ENCODE peak calls at places on chromosomes 6 and 20, in eight cellular contexts. J, F, R, U, Z, K, X and P are unnamed samples.

GRCh38 chr20:57737349-57737748 is 27.5 kb upstream of the PMEPA1 start:
- DNase-seq in X (no peak), Z (no peak), F (no peak), J (no peak), K (no peak), R (no peak), U (no peak), P (no peak)

GRCh38 chr6:136784910-136785746 is 7.1 kb downstream of the MAP3K5 start:
- DNase-seq in Z (no peak), X (no peak), K (no peak), R (no peak), J (no peak), U (peak), F (no peak), P (no peak)

GRCh38 chr20:47785321-47785899 is at the start of gene SULF2:
- DNase-seq in R (peak), F (no peak), U (peak), J (no peak), Z (peak), K (no peak), X (no peak), P (no peak)

GRCh38 chr6:13009465-13009864 is 292.9 kb downstream of the PHACTR1 start:
- DNase-seq in K (no peak), R (no peak), J (no peak), X (no peak), F (no peak), Z (no peak), U (no peak), P (no peak)

GRCh38 chr6:14549319-14549770 is 431.8 kb downstream of the CD83 start:
- DNase-seq in R (no peak), U (no peak), F (no peak), Z (peak), J (no peak), X (no peak), K (no peak), P (no peak)

GRCh38 chr6:32940656-32941411 is at the start of gene HLA-DMB:
- DNase-seq in X (peak), K (peak), J (peak), U (no peak), Z (peak), F (peak), R (peak), P (no peak)

GRCh38 chr6:107784669-107785068 is 39.4 kb downstream of the SCML4 start:
- DNase-seq in Z (no peak), X (no peak), R (no peak), J (peak), K (no peak), U (no peak), F (no peak), P (no peak)

GRCh38 chr6:38169826-38170526 is 350.4 kb downstream of the ZFAND3 start:
- DNase-seq in Z (peak), K (no peak), J (no peak), U (no peak), R (no peak), F (no peak), X (peak), P (no peak)

GRCh38 chr6:73152998-73153757 is 72.1 kb downstream of the KHDC1L start:
- DNase-seq in K (no peak), R (peak), J (no peak), U (no peak), F (no peak), Z (no peak), X (no peak), P (no peak)

GRCh38 chr6:48206091-48206490 is 95.1 kb upstream of the PTCHD4 start:
- DNase-seq in J (no peak), U (no peak), R (no peak), Z (no peak), K (no peak), X (no peak), F (no peak), P (no peak)

GRCh38 chr6:10138917-10139316 is 276.0 kb downstream of the TFAP2A start:
- DNase-seq in X (no peak), K (no peak), U (no peak), F (no peak), R (peak), J (no peak), Z (no peak), P (no peak)

GRCh38 chr20:58747400-58747672 is 54.7 kb downstream of the NPEPL1 start:
- DNase-seq in U (no peak), K (no peak), R (no peak), F (no peak), J (no peak), X (no peak), Z (no peak), P (no peak)

GRCh38 chr20:61531553-61532345 is 279.7 kb downstream of the CDH4 start:
- DNase-seq in J (no peak), K (no peak), X (peak), R (peak), F (no peak), U (no peak), Z (no peak), P (no peak)

GRCh38 chr6:112163295-112164257 is 76.2 kb downstream of the FAM229B start:
- DNase-seq in R (peak), F (no peak), K (peak), X (peak), U (peak), Z (peak), J (peak), P (no peak)

GRCh38 chr6:38776515-38776914 is 61.4 kb downstream of the DNAH8 start:
- DNase-seq in J (no peak), F (no peak), Z (no peak), X (no peak), K (no peak), R (peak), U (no peak), P (no peak)

GRCh38 chr20:9458075-9458818 is 56.1 kb upstream of the LAMP5 start:
- DNase-seq in J (no peak), R (peak), X (peak), U (no peak), F (peak), Z (peak), K (no peak), P (peak)

GRCh38 chr6:96194675-96195074 is 178.9 kb downstream of the FUT9 start:
- DNase-seq in R (no peak), F (no peak), Z (no peak), J (no peak), K (no peak), X (no peak), U (no peak), P (no peak)

GRCh38 chr20:18006684-18007083 is 37.9 kb downstream of the MGME1 start:
- DNase-seq in J (no peak), F (no peak), R (no peak), K (no peak), U (no peak), X (no peak), Z (no peak), P (no peak)

GRCh38 chr6:137883400-137883888 is 16.4 kb downstream of the TNFAIP3 start:
- DNase-seq in J (no peak), R (no peak), U (no peak), X (no peak), K (peak), Z (no peak), F (no peak), P (no peak)

GRCh38 chr6:106163446-106163965 is 77.4 kb downstream of the PRDM1 start:
- DNase-seq in Z (peak), X (peak), J (peak), K (no peak), F (peak), R (no peak), U (no peak), P (peak)

GRCh38 chr6:15207923-15208322 is 37.9 kb upstream of the JARID2 start:
- DNase-seq in F (no peak), U (no peak), R (no peak), Z (peak), K (no peak), J (no peak), X (peak), P (no peak)

GRCh38 chr6:129031051-129031599 is 148.2 kb downstream of the LAMA2 start:
- DNase-seq in U (no peak), F (peak), J (no peak), Z (no peak), R (peak), K (no peak), X (no peak), P (peak)

GRCh38 chr6:14995966-14996602 is 249.8 kb upstream of the JARID2 start:
- DNase-seq in K (no peak), F (no peak), X (no peak), Z (no peak), U (no peak), R (no peak), J (no peak), P (no peak)

GRCh38 chr6:72589096-72589495 is 32.8 kb upstream of the KCNQ5 start:
- DNase-seq in K (no peak), F (peak), U (no peak), J (no peak), X (no peak), Z (no peak), R (no peak), P (no peak)

GRCh38 chr6:105993769-105994521 is 92.2 kb upstream of the PRDM1 start:
- DNase-seq in K (peak), U (no peak), F (no peak), J (peak), R (no peak), Z (peak), X (peak), P (no peak)

GRCh38 chr6:100484474-100484873 is 19.8 kb upstream of the SIM1 start:
- DNase-seq in R (no peak), U (no peak), X (no peak), J (no peak), F (no peak), K (no peak), Z (no peak), P (no peak)

GRCh38 chr6:114650891-114651290 is 308.1 kb upstream of the HS3ST5 start:
- DNase-seq in Z (no peak), F (no peak), X (no peak), J (no peak), U (no peak), K (no peak), R (peak), P (no peak)

GRCh38 chr20:48821261-48821910 is 6.4 kb downstream of the PREX1 start:
- DNase-seq in Z (no peak), R (peak), K (no peak), F (no peak), X (no peak), U (no peak), J (no peak), P (no peak)

GRCh38 chr20:10075606-10076005 is 40.8 kb downstream of the ANKEF1 start:
- DNase-seq in U (no peak), F (no peak), Z (no peak), R (no peak), J (no peak), K (no peak), X (no peak), P (no peak)

GRCh38 chr6:161750677-161751076 is 476.8 kb upstream of the AGPAT4 start:
- DNase-seq in F (no peak), J (no peak), X (no peak), Z (no peak), K (no peak), R (peak), U (no peak), P (no peak)

GRCh38 chr6:27605401-27606342 is 132.8 kb upstream of the ZNF184 start:
- DNase-seq in U (no peak), J (no peak), Z (peak), R (peak), K (no peak), X (peak), F (peak), P (no peak)

GRCh38 chr6:125444234-125444949 is 142.6 kb upstream of the HDDC2 start:
- DNase-seq in K (no peak), R (no peak), F (no peak), J (no peak), Z (no peak), X (no peak), U (peak), P (peak)